ENCODE peak calls at places on chromosomes 1 and 21, in seven cellular contexts. X is esophagus muscularis mucosa, F is astrocyte of the spinal cord, V is neural crest cell, G is AG10803, C is HFF-Myc, H is prostate gland. Y is an unnamed sample.

GRCh38 chr1:97332716-97333115 is 588.1 kb downstream of the DPYD start:
- DNase-seq in X (no peak), V (no peak), F (peak), C (no peak), G (peak), H (no peak), Y (no peak)

GRCh38 chr1:108644984-108645383 is 15.9 kb downstream of the HENMT1 start:
- DNase-seq in G (no peak), X (no peak), H (no peak), F (no peak), V (no peak), C (no peak), Y (no peak)

GRCh38 chr21:27653481-27653880 is 686.6 kb upstream of the ADAMTS5 start:
- DNase-seq in H (no peak), V (no peak), F (no peak), C (no peak), X (no peak), G (no peak), Y (no peak)

GRCh38 chr1:179002552-179003345 is 22.9 kb upstream of the FAM20B start:
- DNase-seq in C (no peak), H (peak), V (peak), X (peak), G (peak), F (peak), Y (no peak)

GRCh38 chr1:2225029-2225428 is 3.1 kb upstream of the SKI start:
- DNase-seq in V (no peak), F (no peak), X (no peak), G (peak), C (no peak), H (no peak), Y (no peak)

GRCh38 chr1:107966550-107966949 is 1.6 kb upstream of the VAV3 start:
- DNase-seq in G (no peak), X (no peak), V (no peak), C (no peak), F (no peak), H (no peak), Y (no peak)

GRCh38 chr21:14737922-14738321 is 191.8 kb upstream of the SAMSN1 start:
- DNase-seq in F (peak), C (peak), H (peak), G (peak), V (peak), X (no peak), Y (no peak)

GRCh38 chr1:165073402-165074007 is 283.0 kb downstream of the LMX1A start:
- DNase-seq in X (no peak), G (peak), F (peak), C (no peak), V (peak), H (peak), Y (no peak)

GRCh38 chr21:39630827-39631226 is 18.1 kb downstream of the B3GALT5 start:
- DNase-seq in H (no peak), X (no peak), G (peak), C (no peak), V (no peak), F (peak), Y (no peak)

GRCh38 chr1:245161866-245162265 is 7.1 kb downstream of the KIF26B start:
- DNase-seq in F (no peak), X (no peak), G (no peak), H (no peak), C (no peak), V (no peak), Y (peak)

GRCh38 chr1:10692401-10693021 is 103.9 kb downstream of the CASZ1 start:
- DNase-seq in V (no peak), F (no peak), G (no peak), X (no peak), H (peak), C (no peak), Y (no peak)

GRCh38 chr21:37566790-37567725 is 200.5 kb downstream of the DYRK1A start:
- DNase-seq in X (peak), C (no peak), G (no peak), H (no peak), V (no peak), F (no peak), Y (no peak)

GRCh38 chr1:186682721-186683120 is 2.5 kb upstream of the PTGS2 start:
- DNase-seq in V (no peak), F (peak), G (peak), H (no peak), X (no peak), C (no peak), Y (no peak)

GRCh38 chr1:38344705-38345104 is 298.1 kb upstream of the POU3F1 start:
- DNase-seq in X (no peak), V (no peak), F (no peak), C (no peak), H (no peak), G (no peak), Y (no peak)

GRCh38 chr21:41196990-41197389 is 29.0 kb downstream of the BACE2 start:
- DNase-seq in F (peak), V (no peak), C (no peak), G (peak), X (no peak), H (no peak), Y (no peak)

GRCh38 chr1:234531181-234532132 is 52.5 kb upstream of the TARBP1 start:
- DNase-seq in X (no peak), H (peak), C (no peak), V (no peak), F (peak), G (peak), Y (no peak)

GRCh38 chr1:151968058-151968457 is 25.6 kb downstream of the S100A10 start:
- DNase-seq in V (no peak), G (peak), F (peak), C (no peak), X (no peak), H (no peak), Y (no peak)

GRCh38 chr1:234661249-234661928 is 51.4 kb upstream of the IRF2BP2 start:
- DNase-seq in F (no peak), X (peak), H (no peak), C (no peak), G (no peak), V (no peak), Y (no peak)

GRCh38 chr1:43309626-43310025 is 8.8 kb downstream of the TIE1 start:
- DNase-seq in F (no peak), V (no peak), C (no peak), H (no peak), X (no peak), G (no peak), Y (no peak)

GRCh38 chr1:235169986-235170385 is 8.9 kb upstream of the RBM34 start:
- DNase-seq in G (no peak), V (no peak), C (no peak), H (no peak), F (no peak), X (no peak), Y (no peak)

GRCh38 chr1:85275701-85276289 is 637 bp downstream of the BCL10 start:
- DNase-seq in X (peak), G (no peak), H (no peak), F (no peak), V (no peak), C (no peak), Y (no peak)

GRCh38 chr21:37568415-37568814 is 201.8 kb downstream of the DYRK1A start:
- DNase-seq in F (no peak), G (no peak), V (no peak), X (no peak), C (no peak), H (no peak), Y (no peak)

GRCh38 chr21:31172328-31172727 is 134.1 kb upstream of the KRTAP19-8 start:
- DNase-seq in G (no peak), H (no peak), V (no peak), C (no peak), X (no peak), F (no peak), Y (no peak)

GRCh38 chr1:236176337-236177336 is 34.3 kb downstream of the GPR137B start:
- DNase-seq in G (no peak), V (no peak), X (no peak), C (no peak), F (no peak), H (no peak), Y (no peak)

GRCh38 chr1:234928642-234929041 is 200.0 kb downstream of the TOMM20 start:
- DNase-seq in G (no peak), F (no peak), C (no peak), V (no peak), X (no peak), H (no peak), Y (no peak)

GRCh38 chr1:212531796-212532195 is 76.8 kb upstream of the ATF3 start:
- DNase-seq in V (no peak), X (peak), H (no peak), G (no peak), C (no peak), F (no peak), Y (no peak)

GRCh38 chr1:205667909-205668643 is 12.2 kb downstream of the SLC45A3 start:
- DNase-seq in X (no peak), F (no peak), C (no peak), G (no peak), V (peak), H (no peak), Y (no peak)

GRCh38 chr1:206761369-206761768 is 9.2 kb upstream of the IL19 start:
- DNase-seq in V (no peak), X (no peak), C (no peak), F (no peak), G (peak), H (no peak), Y (no peak)
- TF ChIP-seq CTCF in V (peak), X (no peak), C (peak), F (peak), G (peak), H (no peak), Y (peak)

DNA sequence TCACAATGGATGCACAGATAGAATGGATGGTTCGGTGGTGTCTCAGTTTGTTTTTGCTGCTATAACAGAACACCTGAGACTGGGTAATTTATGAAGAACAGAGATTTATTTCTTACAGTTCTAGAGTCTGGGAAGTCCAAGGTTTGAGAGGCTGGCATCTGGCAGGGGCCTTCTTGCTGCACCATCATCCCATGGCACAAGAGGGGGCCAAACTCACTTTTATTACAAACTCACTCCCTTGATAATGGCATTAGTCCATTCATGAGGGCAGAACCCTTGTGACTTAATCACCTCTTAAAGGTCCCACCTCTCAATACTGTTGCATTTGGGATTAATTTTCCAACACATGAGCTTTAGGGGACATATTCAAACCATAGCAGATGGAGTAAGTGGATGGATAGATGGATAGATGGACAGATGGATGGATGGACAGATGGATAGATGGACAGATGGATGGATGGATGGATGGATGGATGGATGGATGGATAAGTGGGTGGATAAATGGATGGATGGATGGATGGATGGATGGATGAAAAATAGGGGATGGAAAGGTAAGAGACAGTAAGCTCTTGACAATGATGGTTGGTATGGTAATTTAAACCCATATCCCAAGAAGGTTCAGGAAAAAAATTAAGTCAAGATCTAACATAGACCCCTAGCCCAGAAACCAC is 16.5 kb downstream of the CAMK2N1 start:
- DNase-seq in H (no peak), G (no peak), X (no peak), F (no peak), C (no peak), V (no peak), Y (no peak)
- TF ChIP-seq CTCF in H (no peak), G (peak), X (no peak), F (no peak), C (no peak), V (peak), Y (peak)

GRCh38 chr1:99177465-99177864 is 86.8 kb upstream of the PLPPR4 start:
- DNase-seq in H (no peak), C (no peak), G (no peak), X (no peak), V (no peak), F (no peak), Y (no peak)
- TF ChIP-seq CTCF in H (no peak), C (no peak), G (peak), X (no peak), V (peak), F (peak), Y (peak)

GRCh38 chr21:43658094-43658725 is 1.1 kb downstream of the HSF2BP start:
- DNase-seq in F (no peak), H (no peak), C (no peak), X (no peak), G (no peak), V (no peak), Y (no peak)

GRCh38 chr21:43657355-43658093 is 1.8 kb downstream of the HSF2BP start:
- DNase-seq in H (no peak), V (no peak), F (no peak), X (no peak), G (no peak), C (no peak), Y (no peak)

GRCh38 chr21:43662286-43662685 is 2.9 kb downstream of the RRP1B start:
- DNase-seq in V (no peak), X (no peak), H (no peak), F (no peak), G (no peak), C (no peak), Y (no peak)

GRCh38 chr21:43658769-43659135 is 536 bp downstream of the HSF2BP start:
- DNase-seq in H (no peak), G (no peak), V (no peak), F (no peak), X (no peak), C (no peak), Y (no peak)

DNA sequence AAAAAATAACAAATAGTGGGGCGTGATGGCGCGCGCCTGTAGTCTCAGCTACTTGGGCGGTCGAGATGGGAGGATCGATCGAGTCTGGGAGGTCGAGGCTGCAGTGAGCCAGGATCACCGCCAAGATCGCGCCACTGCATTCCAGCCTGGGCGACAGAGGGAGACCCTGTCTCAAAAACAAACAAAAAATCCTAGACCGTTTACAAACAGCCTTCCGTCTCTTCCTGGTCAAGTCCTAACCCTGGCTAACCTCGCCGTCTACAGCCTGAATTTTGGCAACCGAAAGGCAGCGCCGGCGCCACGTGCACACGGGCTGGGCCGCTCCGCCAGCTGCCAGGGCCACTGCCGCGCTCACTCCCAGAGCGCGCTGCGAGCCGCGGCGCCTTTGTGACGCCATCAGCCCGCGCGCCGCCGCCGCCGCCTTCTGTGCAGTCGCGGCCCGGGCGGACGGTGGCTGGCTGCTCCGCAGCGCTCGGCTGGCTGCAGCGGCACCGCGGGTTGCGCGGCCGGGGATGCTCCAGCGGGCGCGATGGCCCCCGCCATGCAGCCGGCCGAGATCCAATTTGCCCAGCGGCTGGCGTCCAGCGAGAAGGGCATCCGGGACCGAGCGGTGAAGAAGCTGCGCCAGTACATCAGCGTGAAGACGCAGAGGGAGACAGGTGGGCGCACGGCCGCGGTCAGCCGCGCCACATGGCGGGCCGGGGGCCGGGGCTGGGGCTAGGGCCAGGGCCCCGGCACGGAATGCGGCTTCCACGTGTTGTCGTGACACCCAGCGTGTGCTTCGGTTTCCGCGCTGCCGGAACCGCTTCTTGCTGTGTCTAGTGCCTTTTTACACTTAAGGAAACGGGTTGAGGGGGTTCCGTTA is at the start of the genes HSF2BP and RRP1B:
- DNase-seq in F (peak), H (peak), X (no peak), G (peak), V (peak), C (peak), Y (no peak)
- TF ChIP-seq CTCF in F (no peak), H (no peak), X (peak), G (no peak), V (peak), C (no peak), Y (peak)

Y was measured in chondrocyte.